ENCODE peak calls at places on chromosomes 2 and 18, in nine cellular contexts. H is AG04449; O is T-helper 9 cell; R is activated naive CD8-positive, alpha-beta T cell treated with anti-CD3 and anti-CD28 coated beads for 36 hours; L is nephron progenitor cell; D is activated CD4-positive, alpha-beta T cell treated with anti-CD3 and anti-CD28 coated beads, Interleukin-2, amount 50 U/mL, for 24 hours; K is hippocampal formation; V is stimulated activated CD8-positive, alpha-beta memory T cell treated with anti-CD3 and anti-CD28 coated beads, Interleukin-4, amount 100 ng/mL, for 1 hour; T is endothelial cell. Q is an unnamed sample.
A peak's percentile ranks its signal among the peaks of the same experiment; 100 is the strongest.

GRCh38 chr2:44916291-44916690 is 25.2 kb upstream of the SIX3 start:
- DNase-seq in V (no peak), L (no peak), K (no peak), T (no peak), R (no peak), H (no peak), D (no peak), O (no peak), Q (no peak)

GRCh38 chr2:101921319-101921960 is 70.3 kb upstream of the IL1R2 start:
- DNase-seq in D (no peak), O (no peak), H (no peak), T (no peak), L (no peak), V (no peak), R (no peak), K (peak; percentile 22), Q (no peak)

GRCh38 chr2:183608747-183609146 is 484.5 kb downstream of the NUP35 start:
- DNase-seq in K (no peak), T (no peak), H (no peak), V (no peak), O (no peak), D (no peak), L (no peak), R (no peak), Q (no peak)

GRCh38 chr2:218721934-218722333 is 11.3 kb downstream of the TTLL4 start:
- DNase-seq in D (no peak), V (no peak), R (no peak), K (no peak), H (no peak), O (no peak), L (no peak), T (no peak), Q (no peak)

GRCh38 chr2:229409751-229410181 is 138.7 kb upstream of the PID1 start:
- DNase-seq in L (no peak), D (no peak), O (no peak), V (no peak), R (no peak), H (no peak), K (no peak), T (no peak), Q (no peak)

GRCh38 chr18:54671291-54671881 is 80.3 kb downstream of the DYNAP start:
- DNase-seq in H (no peak), V (no peak), O (no peak), T (no peak), K (peak; percentile 14), D (no peak), L (no peak), R (no peak), Q (no peak)

GRCh38 chr2:62660087-62660486 is 45.4 kb upstream of the EHBP1 start:
- DNase-seq in D (no peak), O (no peak), K (no peak), R (no peak), V (no peak), T (no peak), L (no peak), H (no peak), Q (no peak)

GRCh38 chr2:166494140-166494544 is at the start of gene SCN7A:
- DNase-seq in R (no peak), O (no peak), K (no peak), T (peak; percentile 32), H (no peak), V (no peak), L (peak; percentile 80), D (no peak), Q (peak; percentile 86)

GRCh38 chr2:171158790-171159325 is 1.8 kb downstream of the TLK1 start:
- DNase-seq in H (no peak), D (no peak), V (no peak), R (no peak), O (no peak), K (no peak), T (no peak), L (no peak), Q (no peak)

GRCh38 chr18:68035709-68036522 is 519.4 kb upstream of the DSEL start:
- DNase-seq in O (no peak), T (no peak), L (no peak), H (no peak), K (no peak), D (no peak), R (no peak), V (no peak), Q (no peak)

GRCh38 chr18:78978336-78979057 is 1.1 kb upstream of the SALL3 start:
- DNase-seq in V (no peak), K (no peak), L (peak; percentile 52), O (no peak), D (no peak), T (no peak), H (no peak), R (no peak), Q (peak; percentile 66)

GRCh38 chr2:119719261-119719627 is 40.2 kb downstream of the TMEM177 start:
- DNase-seq in D (no peak), T (no peak), K (no peak), O (no peak), V (no peak), H (no peak), L (no peak), R (no peak), Q (no peak)

GRCh38 chr2:207505728-207506127 is 24.0 kb upstream of the CREB1 start:
- DNase-seq in K (no peak), H (no peak), R (peak; percentile 42), D (no peak), L (no peak), T (no peak), O (no peak), V (no peak), Q (no peak)

GRCh38 chr2:85369500-85369899 is 14.9 kb downstream of the ELMOD3 start:
- DNase-seq in T (no peak), H (no peak), R (no peak), K (no peak), V (no peak), O (no peak), L (no peak), D (no peak), Q (no peak)

GRCh38 chr2:166180951-166181812 is 53.4 kb upstream of the SCN1A start:
- DNase-seq in D (no peak), R (peak; percentile 23), T (peak; percentile 68), O (no peak), K (peak; percentile 30), L (peak; percentile 70), H (no peak), V (no peak), Q (peak; percentile 56)

GRCh38 chr2:68052717-68053422 is 9.9 kb downstream of the C1D start:
- DNase-seq in V (no peak), R (no peak), L (no peak), K (no peak), O (no peak), H (no peak), T (no peak), D (no peak), Q (no peak)

GRCh38 chr2:235494716-235495372 is 1.0 kb downstream of the AGAP1 start:
- DNase-seq in K (no peak), O (no peak), H (no peak), L (peak; percentile 51), R (peak; percentile 14), D (no peak), T (peak; percentile 33), V (no peak), Q (peak; percentile 68)

GRCh38 chr2:62178741-62179271 is 17.1 kb upstream of the B3GNT2 start:
- DNase-seq in L (no peak), R (no peak), V (no peak), K (no peak), T (no peak), H (no peak), O (no peak), D (no peak), Q (no peak)

GRCh38 chr2:239256297-239256696 is 144.5 kb downstream of the HDAC4 start:
- DNase-seq in R (no peak), V (no peak), O (no peak), H (no peak), K (no peak), T (no peak), D (no peak), L (no peak), Q (no peak)

GRCh38 chr18:28766027-28766426 is 589.1 kb upstream of the CDH2 start:
- DNase-seq in V (no peak), H (no peak), R (no peak), D (no peak), O (no peak), K (no peak), T (no peak), L (no peak), Q (no peak)

GRCh38 chr18:77021075-77021474 is 111.5 kb downstream of the MBP start:
- DNase-seq in R (no peak), K (no peak), O (no peak), L (no peak), T (no peak), V (no peak), H (no peak), D (no peak), Q (no peak)

GRCh38 chr2:160165095-160165494 is 35.0 kb downstream of the ITGB6 start:
- DNase-seq in H (no peak), V (no peak), O (no peak), R (no peak), D (no peak), K (no peak), T (no peak), L (no peak), Q (no peak)

GRCh38 chr2:207236156-207236935 is 70.6 kb upstream of the KLF7 start:
- DNase-seq in H (no peak), L (no peak), D (no peak), V (no peak), T (no peak), K (no peak), R (no peak), O (no peak), Q (no peak)

GRCh38 chr18:12092398-12093229 is 1.0 kb upstream of the ANKRD62 start:
- DNase-seq in V (no peak), R (no peak), O (no peak), K (no peak), D (no peak), T (peak; percentile 63), L (peak; percentile 22), H (no peak), Q (no peak)

GRCh38 chr2:188294547-188294946 is 2.9 kb downstream of the GULP1 start:
- DNase-seq in K (no peak), V (no peak), L (no peak), O (no peak), D (no peak), H (no peak), R (no peak), T (no peak), Q (no peak)

GRCh38 chr2:9770308-9771100 is 72.8 kb upstream of the TAF1B start:
- DNase-seq in V (peak; percentile 27), K (peak; percentile 58), T (peak; percentile 76), D (no peak), R (peak; percentile 27), H (peak; percentile 10), L (peak; percentile 72), O (peak; percentile 48), Q (peak; percentile 79)